ENCODE peak calls at places on chromosomes 5 and 9, in eight cellular contexts. One of them, this sample, is unnamed. For H3K4me1, the result is how much of the 10 kb centered on the place peaks cover.

GRCh38 chr9:136316271-136316751 is 11.0 kb upstream of the GPSM1 start:
- DNase-seq in CD8-positive, alpha-beta memory T cell: peak
- DNase-seq in ovary: no peak
- DNase-seq in astrocyte: no peak
- DNase-seq in fibroblast of lung: no peak
- DNase-seq in mammary epithelial cell: no peak
- DNase-seq in cardiac muscle cell: no peak
- DNase-seq in CD4-positive, CD25-positive, alpha-beta regulatory T cell: no peak
- DNase-seq in this sample: no peak

GRCh38 chr5:117103703-117104102 is 529.1 kb upstream of the SEMA6A start:
- DNase-seq in cardiac muscle cell: no peak
- DNase-seq in CD8-positive, alpha-beta memory T cell: no peak
- DNase-seq in CD4-positive, CD25-positive, alpha-beta regulatory T cell: no peak
- DNase-seq in astrocyte: no peak
- DNase-seq in mammary epithelial cell: no peak
- DNase-seq in fibroblast of lung: no peak
- DNase-seq in ovary: no peak
- DNase-seq in this sample: no peak

GRCh38 chr5:170144286-170145023 is 38.8 kb downstream of the FOXI1 start:
- DNase-seq in ovary: no peak
- DNase-seq in fibroblast of lung: no peak
- DNase-seq in CD4-positive, CD25-positive, alpha-beta regulatory T cell: no peak
- DNase-seq in mammary epithelial cell: no peak
- DNase-seq in cardiac muscle cell: no peak
- DNase-seq in astrocyte: no peak
- DNase-seq in CD8-positive, alpha-beta memory T cell: no peak
- DNase-seq in this sample: no peak

GRCh38 chr9:68683433-68683832 is 21.6 kb upstream of the PIP5K1B start:
- DNase-seq in astrocyte: no peak
- DNase-seq in cardiac muscle cell: no peak
- DNase-seq in ovary: no peak
- DNase-seq in CD8-positive, alpha-beta memory T cell: no peak
- DNase-seq in CD4-positive, CD25-positive, alpha-beta regulatory T cell: no peak
- DNase-seq in mammary epithelial cell: no peak
- DNase-seq in fibroblast of lung: no peak
- DNase-seq in this sample: no peak

GRCh38 chr5:135012951-135013391 is 21.1 kb downstream of the PITX1 start:
- DNase-seq in fibroblast of lung: no peak
- DNase-seq in CD4-positive, CD25-positive, alpha-beta regulatory T cell: no peak
- DNase-seq in mammary epithelial cell: no peak
- DNase-seq in cardiac muscle cell: no peak
- DNase-seq in CD8-positive, alpha-beta memory T cell: no peak
- DNase-seq in ovary: no peak
- DNase-seq in astrocyte: no peak
- DNase-seq in this sample: peak

GRCh38 chr9:120875954-120876841 is 790 bp downstream of the PHF19 start:
- DNase-seq in CD4-positive, CD25-positive, alpha-beta regulatory T cell: peak
- DNase-seq in fibroblast of lung: peak
- DNase-seq in ovary: peak
- DNase-seq in CD8-positive, alpha-beta memory T cell: peak
- DNase-seq in astrocyte: peak
- DNase-seq in mammary epithelial cell: peak
- DNase-seq in cardiac muscle cell: peak
- DNase-seq in this sample: peak

GRCh38 chr9:16023466-16023865 is 470.6 kb downstream of the CCDC171 start:
- DNase-seq in CD8-positive, alpha-beta memory T cell: no peak
- DNase-seq in ovary: no peak
- DNase-seq in cardiac muscle cell: no peak
- DNase-seq in fibroblast of lung: peak
- DNase-seq in CD4-positive, CD25-positive, alpha-beta regulatory T cell: no peak
- DNase-seq in mammary epithelial cell: no peak
- DNase-seq in astrocyte: peak
- DNase-seq in this sample: no peak

GRCh38 chr9:133589454-133590227 is 19.5 kb downstream of the FAM163B start:
- DNase-seq in CD4-positive, CD25-positive, alpha-beta regulatory T cell: peak
- DNase-seq in ovary: no peak
- DNase-seq in mammary epithelial cell: no peak
- DNase-seq in CD8-positive, alpha-beta memory T cell: no peak
- DNase-seq in cardiac muscle cell: no peak
- DNase-seq in fibroblast of lung: no peak
- DNase-seq in astrocyte: no peak
- DNase-seq in this sample: no peak

GRCh38 chr9:127854169-127854833 is at the start of gene ENG:
- DNase-seq in mammary epithelial cell: peak
- DNase-seq in fibroblast of lung: peak
- DNase-seq in ovary: peak
- DNase-seq in CD4-positive, CD25-positive, alpha-beta regulatory T cell: no peak
- DNase-seq in CD8-positive, alpha-beta memory T cell: no peak
- DNase-seq in cardiac muscle cell: peak
- DNase-seq in astrocyte: no peak
- DNase-seq in this sample: peak

GRCh38 chr5:110807174-110807573 is 68.4 kb downstream of the SLC25A46 start:
- DNase-seq in fibroblast of lung: no peak
- DNase-seq in ovary: peak
- DNase-seq in CD4-positive, CD25-positive, alpha-beta regulatory T cell: no peak
- DNase-seq in cardiac muscle cell: peak
- DNase-seq in CD8-positive, alpha-beta memory T cell: no peak
- DNase-seq in astrocyte: no peak
- DNase-seq in mammary epithelial cell: no peak
- DNase-seq in this sample: no peak

GRCh38 chr9:136779808-136780207 is 11.3 kb upstream of the TMEM141 start:
- DNase-seq in cardiac muscle cell: no peak
- DNase-seq in CD8-positive, alpha-beta memory T cell: no peak
- DNase-seq in astrocyte: no peak
- DNase-seq in CD4-positive, CD25-positive, alpha-beta regulatory T cell: no peak
- DNase-seq in fibroblast of lung: no peak
- DNase-seq in mammary epithelial cell: no peak
- DNase-seq in ovary: no peak
- DNase-seq in this sample: no peak

GRCh38 chr5:150411245-150411979 is 1.3 kb downstream of the CD74 start:
- DNase-seq in astrocyte: no peak
- DNase-seq in fibroblast of lung: no peak
- DNase-seq in CD4-positive, CD25-positive, alpha-beta regulatory T cell: peak
- DNase-seq in CD8-positive, alpha-beta memory T cell: peak
- DNase-seq in ovary: no peak
- DNase-seq in mammary epithelial cell: no peak
- DNase-seq in cardiac muscle cell: no peak
- DNase-seq in this sample: peak

GRCh38 chr5:127332250-127332649 is 41.7 kb downstream of the MEGF10 start:
- DNase-seq in CD4-positive, CD25-positive, alpha-beta regulatory T cell: no peak
- DNase-seq in fibroblast of lung: no peak
- DNase-seq in mammary epithelial cell: no peak
- DNase-seq in astrocyte: no peak
- DNase-seq in cardiac muscle cell: no peak
- DNase-seq in CD8-positive, alpha-beta memory T cell: no peak
- DNase-seq in ovary: no peak
- DNase-seq in this sample: no peak

GRCh38 chr5:30968971-30969370 is 224.5 kb upstream of the CDH6 start:
- DNase-seq in cardiac muscle cell: no peak
- DNase-seq in CD4-positive, CD25-positive, alpha-beta regulatory T cell: no peak
- DNase-seq in ovary: no peak
- DNase-seq in fibroblast of lung: peak
- DNase-seq in astrocyte: no peak
- DNase-seq in mammary epithelial cell: no peak
- DNase-seq in CD8-positive, alpha-beta memory T cell: no peak
- DNase-seq in this sample: no peak

GRCh38 chr5:157328277-157328912 is 62.5 kb downstream of the CYFIP2 start:
- DNase-seq in CD8-positive, alpha-beta memory T cell: peak
- DNase-seq in mammary epithelial cell: peak
- DNase-seq in ovary: peak
- DNase-seq in CD4-positive, CD25-positive, alpha-beta regulatory T cell: peak
- DNase-seq in cardiac muscle cell: peak
- DNase-seq in astrocyte: peak
- DNase-seq in fibroblast of lung: peak
- DNase-seq in this sample: no peak

GRCh38 chr5:32233696-32234447 is 59.8 kb upstream of the GOLPH3 start:
- DNase-seq in CD8-positive, alpha-beta memory T cell: no peak
- DNase-seq in CD4-positive, CD25-positive, alpha-beta regulatory T cell: no peak
- DNase-seq in astrocyte: peak
- DNase-seq in ovary: peak
- DNase-seq in mammary epithelial cell: peak
- DNase-seq in cardiac muscle cell: peak
- DNase-seq in fibroblast of lung: peak
- DNase-seq in this sample: no peak

GRCh38 chr9:124342946-124343485 is 72.2 kb downstream of the PSMB7 start:
- DNase-seq in CD4-positive, CD25-positive, alpha-beta regulatory T cell: no peak
- DNase-seq in astrocyte: peak
- DNase-seq in ovary: peak
- DNase-seq in cardiac muscle cell: peak
- DNase-seq in mammary epithelial cell: peak
- DNase-seq in fibroblast of lung: peak
- DNase-seq in CD8-positive, alpha-beta memory T cell: no peak
- DNase-seq in this sample: no peak
- H3K4me3 ChIP-seq in CD4-positive, CD25-positive, alpha-beta regulatory T cell: no peak
- H3K4me3 ChIP-seq in astrocyte: no peak
- H3K4me3 ChIP-seq in ovary: no peak
- H3K4me3 ChIP-seq in cardiac muscle cell: no peak
- H3K4me3 ChIP-seq in mammary epithelial cell: no peak
- H3K4me3 ChIP-seq in fibroblast of lung: no peak
- H3K4me3 ChIP-seq in CD8-positive, alpha-beta memory T cell: no peak
- H3K4me3 ChIP-seq in this sample: no peak

GRCh38 chr9:23700359-23700758 is 125.7 kb downstream of the ELAVL2 start:
- DNase-seq in mammary epithelial cell: no peak
- DNase-seq in CD4-positive, CD25-positive, alpha-beta regulatory T cell: no peak
- DNase-seq in cardiac muscle cell: no peak
- DNase-seq in fibroblast of lung: no peak
- DNase-seq in astrocyte: no peak
- DNase-seq in CD8-positive, alpha-beta memory T cell: no peak
- DNase-seq in ovary: no peak
- DNase-seq in this sample: no peak

GRCh38 chr9:23707249-23707648 is 118.8 kb downstream of the ELAVL2 start:
- DNase-seq in mammary epithelial cell: no peak
- DNase-seq in CD4-positive, CD25-positive, alpha-beta regulatory T cell: no peak
- DNase-seq in CD8-positive, alpha-beta memory T cell: no peak
- DNase-seq in ovary: no peak
- DNase-seq in astrocyte: no peak
- DNase-seq in fibroblast of lung: no peak
- DNase-seq in cardiac muscle cell: no peak
- DNase-seq in this sample: no peak

GRCh38 chr9:23701291-23701690 is 124.7 kb downstream of the ELAVL2 start:
- DNase-seq in cardiac muscle cell: no peak
- DNase-seq in ovary: no peak
- DNase-seq in astrocyte: no peak
- DNase-seq in mammary epithelial cell: no peak
- DNase-seq in CD8-positive, alpha-beta memory T cell: no peak
- DNase-seq in CD4-positive, CD25-positive, alpha-beta regulatory T cell: no peak
- DNase-seq in fibroblast of lung: no peak
- DNase-seq in this sample: no peak

GRCh38 chr9:23698161-23698560 is 127.9 kb downstream of the ELAVL2 start:
- DNase-seq in CD4-positive, CD25-positive, alpha-beta regulatory T cell: no peak
- DNase-seq in ovary: no peak
- DNase-seq in mammary epithelial cell: no peak
- DNase-seq in cardiac muscle cell: no peak
- DNase-seq in CD8-positive, alpha-beta memory T cell: no peak
- DNase-seq in fibroblast of lung: no peak
- DNase-seq in astrocyte: no peak
- DNase-seq in this sample: no peak

DNA sequence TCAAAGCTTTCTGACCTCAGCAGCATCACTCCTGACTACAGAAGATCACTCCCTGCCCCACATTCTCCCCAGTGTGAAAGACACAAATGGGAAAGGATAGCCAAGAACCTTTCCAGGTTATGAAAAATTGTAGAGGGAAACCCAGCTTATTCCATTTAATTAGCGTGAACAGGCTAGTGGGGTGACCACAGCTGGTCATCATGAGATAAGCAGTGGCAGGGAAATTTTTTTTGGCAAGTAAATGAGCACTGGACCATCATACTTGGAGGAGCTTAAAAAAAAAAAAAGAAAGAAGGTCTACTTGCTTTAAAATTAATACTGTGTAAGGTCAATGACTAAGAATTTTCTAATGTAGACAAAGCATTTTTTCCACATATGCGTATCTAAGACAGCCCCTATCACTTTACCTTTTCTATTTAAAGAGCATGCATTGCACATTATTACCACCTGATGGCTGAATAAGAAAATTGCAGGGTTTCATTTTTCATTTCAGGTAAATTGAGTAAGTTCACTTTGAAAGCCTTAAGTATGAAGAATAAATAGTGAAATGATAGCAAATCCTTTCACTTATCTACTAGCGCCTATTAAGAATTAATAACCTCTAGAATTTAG is 123.6 kb downstream of the ELAVL2 start:
- DNase-seq in fibroblast of lung: peak
- DNase-seq in ovary: no peak
- DNase-seq in mammary epithelial cell: no peak
- DNase-seq in astrocyte: peak
- DNase-seq in CD8-positive, alpha-beta memory T cell: no peak
- DNase-seq in cardiac muscle cell: no peak
- DNase-seq in CD4-positive, CD25-positive, alpha-beta regulatory T cell: no peak
- DNase-seq in this sample: no peak
- H3K4me1 ChIP-seq in fibroblast of lung: under half
- H3K4me1 ChIP-seq in ovary: under half
- H3K4me1 ChIP-seq in mammary epithelial cell: under half
- H3K4me1 ChIP-seq in astrocyte: under half
- H3K4me1 ChIP-seq in CD8-positive, alpha-beta memory T cell: under half
- H3K4me1 ChIP-seq in cardiac muscle cell: under half
- H3K4me1 ChIP-seq in CD4-positive, CD25-positive, alpha-beta regulatory T cell: under half
- H3K4me1 ChIP-seq in this sample: under half

GRCh38 chr9:104577263-104577662 is 8.3 kb downstream of the OR13C8 start:
- DNase-seq in astrocyte: no peak
- DNase-seq in mammary epithelial cell: no peak
- DNase-seq in cardiac muscle cell: no peak
- DNase-seq in ovary: no peak
- DNase-seq in CD8-positive, alpha-beta memory T cell: no peak
- DNase-seq in CD4-positive, CD25-positive, alpha-beta regulatory T cell: no peak
- DNase-seq in fibroblast of lung: no peak
- DNase-seq in this sample: no peak
- H3K4me3 ChIP-seq in astrocyte: no peak
- H3K4me3 ChIP-seq in mammary epithelial cell: no peak
- H3K4me3 ChIP-seq in cardiac muscle cell: no peak
- H3K4me3 ChIP-seq in ovary: no peak
- H3K4me3 ChIP-seq in CD8-positive, alpha-beta memory T cell: no peak
- H3K4me3 ChIP-seq in CD4-positive, CD25-positive, alpha-beta regulatory T cell: no peak
- H3K4me3 ChIP-seq in fibroblast of lung: no peak
- H3K4me3 ChIP-seq in this sample: no peak

GRCh38 chr5:95821110-95822021 is 1.2 kb downstream of the GLRX start:
- DNase-seq in fibroblast of lung: no peak
- DNase-seq in cardiac muscle cell: no peak
- DNase-seq in CD4-positive, CD25-positive, alpha-beta regulatory T cell: no peak
- DNase-seq in ovary: no peak
- DNase-seq in astrocyte: no peak
- DNase-seq in CD8-positive, alpha-beta memory T cell: no peak
- DNase-seq in mammary epithelial cell: no peak
- DNase-seq in this sample: no peak

GRCh38 chr5:95822038-95822407 is 503 bp downstream of the GLRX start:
- DNase-seq in astrocyte: peak
- DNase-seq in mammary epithelial cell: peak
- DNase-seq in fibroblast of lung: peak
- DNase-seq in ovary: peak
- DNase-seq in CD8-positive, alpha-beta memory T cell: no peak
- DNase-seq in CD4-positive, CD25-positive, alpha-beta regulatory T cell: no peak
- DNase-seq in cardiac muscle cell: peak
- DNase-seq in this sample: peak

GRCh38 chr5:95823738-95824609 is 1.4 kb upstream of the GLRX start:
- DNase-seq in CD8-positive, alpha-beta memory T cell: peak
- DNase-seq in ovary: peak
- DNase-seq in fibroblast of lung: peak
- DNase-seq in astrocyte: peak
- DNase-seq in CD4-positive, CD25-positive, alpha-beta regulatory T cell: peak
- DNase-seq in cardiac muscle cell: peak
- DNase-seq in mammary epithelial cell: no peak
- DNase-seq in this sample: peak

GRCh38 chr5:95823241-95823737 is 763 bp upstream of the GLRX start:
- DNase-seq in astrocyte: no peak
- DNase-seq in CD4-positive, CD25-positive, alpha-beta regulatory T cell: no peak
- DNase-seq in CD8-positive, alpha-beta memory T cell: no peak
- DNase-seq in fibroblast of lung: no peak
- DNase-seq in mammary epithelial cell: no peak
- DNase-seq in cardiac muscle cell: no peak
- DNase-seq in ovary: no peak
- DNase-seq in this sample: no peak

GRCh38 chr5:95822408-95823240 is at the start of gene GLRX:
- DNase-seq in astrocyte: peak
- DNase-seq in CD8-positive, alpha-beta memory T cell: peak
- DNase-seq in fibroblast of lung: peak
- DNase-seq in mammary epithelial cell: peak
- DNase-seq in cardiac muscle cell: peak
- DNase-seq in ovary: peak
- DNase-seq in CD4-positive, CD25-positive, alpha-beta regulatory T cell: peak
- DNase-seq in this sample: peak
- H3K4me1 ChIP-seq in astrocyte: under half
- H3K4me1 ChIP-seq in CD8-positive, alpha-beta memory T cell: under half
- H3K4me1 ChIP-seq in fibroblast of lung: under half
- H3K4me1 ChIP-seq in mammary epithelial cell: under half
- H3K4me1 ChIP-seq in cardiac muscle cell: under half
- H3K4me1 ChIP-seq in ovary: under half
- H3K4me1 ChIP-seq in CD4-positive, CD25-positive, alpha-beta regulatory T cell: half or more
- H3K4me1 ChIP-seq in this sample: half or more

This sample was measured in upper lobe of right lung.